ENCODE peak calls at places on chromosomes 7 and 10, in nine cellular contexts. O, P, Y, Z, H, J, M, V and C are unnamed samples.

GRCh38 chr7:163298-163695 is 29.1 kb upstream of the FAM20C start:
- DNase-seq in O (no peak), P (no peak), Y (no peak), Z (no peak), H (no peak), J (no peak), M (no peak), V (no peak), C (no peak)

GRCh38 chr10:106504536-106504935 is 660.0 kb downstream of the SORCS1 start:
- DNase-seq in O (no peak), P (no peak), Y (no peak), Z (no peak), H (no peak), J (no peak), M (no peak), V (no peak), C (no peak)

GRCh38 chr7:150393325-150393724 is 14.2 kb downstream of the ZNF775 start:
- DNase-seq in O (no peak), P (peak; percentile 56), Y (no peak), Z (no peak), H (no peak), J (no peak), M (no peak), V (no peak), C (no peak)

GRCh38 chr10:1363466-1364121 is 307.4 kb downstream of the WDR37 start:
- DNase-seq in O (no peak), P (no peak), Y (no peak), Z (no peak), H (no peak), J (no peak), M (no peak), V (no peak), C (no peak)

GRCh38 chr7:150788474-150789269 is 11.5 kb downstream of the TMEM176B start:
- DNase-seq in O (no peak), P (peak; percentile 29), Y (no peak), Z (no peak), H (no peak), J (no peak), M (no peak), V (no peak), C (no peak)

GRCh38 chr7:132451161-132451560 is 125.1 kb downstream of the PLXNA4 start:
- DNase-seq in O (no peak), P (peak; percentile 21), Y (no peak), Z (no peak), H (no peak), J (peak; percentile 46), M (no peak), V (no peak), C (no peak)

GRCh38 chr7:26321440-26321839 is 29.8 kb downstream of the SNX10 start:
- DNase-seq in O (no peak), P (no peak), Y (no peak), Z (peak; percentile 15), H (no peak), J (no peak), M (no peak), V (no peak), C (peak; percentile 29)

GRCh38 chr7:129952164-129952652 is 552 bp downstream of the UBE2H start:
- DNase-seq in O (no peak), P (peak; percentile 70), Y (peak; percentile 40), Z (no peak), H (peak; percentile 44), J (peak; percentile 30), M (no peak), V (peak; percentile 53), C (no peak)

GRCh38 chr10:17655567-17656146 is 11.7 kb downstream of the STAM start:
- DNase-seq in O (peak; percentile 64), P (no peak), Y (no peak), Z (peak; percentile 75), H (no peak), J (no peak), M (peak; percentile 36), V (peak; percentile 8), C (no peak)

GRCh38 chr10:12975266-12975665 is 26.2 kb downstream of the CCDC3 start:
- DNase-seq in O (no peak), P (no peak), Y (no peak), Z (no peak), H (no peak), J (no peak), M (no peak), V (peak; percentile 22), C (no peak)

GRCh38 chr10:102384606-102385429 is 10.7 kb upstream of the NFKB2 start:
- DNase-seq in O (no peak), P (no peak), Y (no peak), Z (no peak), H (no peak), J (no peak), M (peak; percentile 49), V (no peak), C (no peak)

DNA sequence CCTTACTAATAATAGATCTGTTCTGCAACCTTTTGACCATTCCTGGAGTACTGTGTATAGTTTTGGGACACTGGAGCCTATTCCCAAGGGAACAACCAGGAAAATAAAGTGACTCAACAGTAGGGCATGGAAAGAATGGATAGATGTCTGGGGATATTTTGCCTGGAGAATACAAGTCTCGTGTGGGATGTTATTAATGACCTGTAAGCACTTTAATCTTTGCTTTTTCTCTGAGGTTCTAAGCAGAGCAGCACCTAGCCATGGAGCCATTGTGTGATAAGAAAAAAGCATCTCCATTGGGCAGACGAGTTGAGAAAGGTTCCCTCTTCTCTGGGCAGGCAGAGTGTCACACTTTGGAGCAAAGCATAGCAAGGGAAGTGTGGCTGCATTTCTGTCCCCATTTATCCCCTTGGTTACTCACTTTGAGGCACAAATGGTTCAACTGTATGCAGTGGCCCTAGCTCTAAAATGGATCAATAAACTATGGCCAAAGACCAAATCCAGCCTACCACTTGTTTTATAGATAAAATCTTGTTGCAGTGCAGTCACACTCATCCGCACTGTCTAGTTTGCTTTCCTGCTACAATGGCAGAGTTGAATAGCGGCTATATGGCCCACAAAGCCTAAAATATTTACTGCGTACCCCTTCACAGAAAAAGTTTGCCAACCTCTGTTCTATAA is 21.0 kb upstream of the CCDC71L start:
- DNase-seq in O (no peak), P (no peak), Y (no peak), Z (peak; percentile 83), H (no peak), J (no peak), M (peak; percentile 63), V (no peak), C (no peak)
- TF ChIP-seq CTCF in O (no peak), P (no peak), Y (no peak), Z (no peak), H (no peak), J (no peak), M (no peak), V (no peak), C (no peak)

DNA sequence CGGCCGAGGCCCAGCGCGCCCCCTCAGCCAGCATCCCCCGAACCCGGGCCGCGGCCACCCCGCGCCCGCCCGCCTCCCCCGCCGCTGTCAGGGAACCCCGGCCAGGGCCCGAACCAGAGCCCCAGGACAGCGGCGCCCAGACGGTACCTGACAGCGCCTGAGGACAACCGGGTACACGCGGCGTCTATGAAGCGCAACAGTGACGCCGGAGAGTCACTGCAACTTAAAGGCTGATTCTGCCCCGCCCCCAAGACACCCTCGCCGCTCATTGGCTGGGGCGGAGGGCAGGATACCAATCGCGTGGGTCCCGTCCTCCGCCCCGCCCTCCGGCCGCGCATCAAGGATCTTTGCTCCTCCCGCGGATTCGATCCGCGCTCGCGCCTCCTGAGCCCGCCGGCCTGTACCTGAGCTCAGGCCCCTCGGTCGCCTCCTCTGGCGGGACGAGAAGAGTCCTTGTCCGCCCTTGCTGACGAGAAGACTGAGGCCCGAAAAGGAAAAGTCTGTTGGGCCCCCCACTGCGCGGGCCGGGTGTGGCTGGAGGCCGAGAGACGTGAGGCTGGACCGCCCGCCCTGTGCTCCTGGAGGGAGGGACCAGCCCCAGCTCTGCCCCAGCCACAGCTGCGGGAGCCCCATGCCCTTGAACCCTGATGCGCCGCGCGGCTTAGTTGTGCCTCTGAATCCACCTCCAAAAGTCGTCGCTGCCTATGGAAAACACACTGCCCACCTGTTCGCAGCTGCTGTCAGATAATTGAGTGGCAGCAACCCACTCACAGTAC is at the start of gene OAT:
- DNase-seq in O (peak; percentile 66), P (peak; percentile 98), Y (peak; percentile 98), Z (peak; percentile 93), H (peak; percentile 95), J (peak; percentile 97), M (peak; percentile 95), V (peak; percentile 95), C (peak; percentile 72)
- TF ChIP-seq CTCF in O (peak; percentile 14), P (peak; percentile 17), Y (peak; percentile 34), Z (no peak), H (peak; percentile 49), J (no peak), M (no peak), V (no peak), C (no peak)

DNA sequence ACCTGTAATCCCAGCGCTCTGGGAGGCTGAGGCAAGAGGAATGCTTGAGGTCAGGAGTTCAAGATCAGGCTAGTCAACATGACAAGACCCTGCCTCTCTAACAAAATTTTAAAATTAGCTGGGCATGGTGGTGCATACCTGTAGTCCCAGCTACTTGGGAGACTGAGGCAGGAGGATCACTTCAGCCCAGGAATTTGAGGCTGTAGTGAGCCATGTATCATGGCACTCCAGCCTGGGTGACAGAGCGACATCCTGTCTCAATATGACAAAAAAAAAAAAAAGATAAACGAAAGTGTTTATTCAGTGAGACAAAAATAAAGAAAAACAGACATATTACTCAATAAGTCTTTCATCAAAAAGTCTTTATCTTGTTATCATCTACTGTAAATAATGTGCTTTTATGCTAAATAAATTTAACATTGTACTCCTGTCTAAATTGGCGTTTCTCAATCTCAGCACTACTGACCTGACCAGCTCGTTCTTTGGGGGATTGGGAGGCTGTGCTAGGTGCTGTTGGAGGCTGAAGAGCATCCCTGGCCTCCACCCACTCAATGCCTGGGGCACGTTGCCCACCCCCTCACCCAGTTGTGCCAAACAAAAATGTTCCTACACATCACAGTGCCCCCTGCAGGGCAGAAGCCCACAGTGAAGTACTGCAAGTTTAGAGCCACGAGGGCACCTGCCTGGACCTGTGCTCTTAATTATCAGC is 57.7 kb downstream of the NCAPG2 start:
- DNase-seq in O (no peak), P (peak; percentile 17), Y (peak; percentile 54), Z (no peak), H (peak; percentile 16), J (no peak), M (peak; percentile 12), V (peak; percentile 34), C (no peak)
- TF ChIP-seq CTCF in O (peak; percentile 52), P (peak; percentile 47), Y (peak; percentile 75), Z (no peak), H (peak; percentile 56), J (no peak), M (peak; percentile 52), V (peak; percentile 67), C (peak; percentile 59)

GRCh38 chr10:88315746-88316145 is 267.4 kb downstream of the RNLS start:
- DNase-seq in O (no peak), P (no peak), Y (no peak), Z (no peak), H (no peak), J (no peak), M (peak; percentile 24), V (no peak), C (no peak)

GRCh38 chr10:88317099-88317498 is 266.0 kb downstream of the RNLS start:
- DNase-seq in O (no peak), P (no peak), Y (no peak), Z (no peak), H (no peak), J (no peak), M (no peak), V (no peak), C (peak; percentile 14)

GRCh38 chr10:88316292-88316861 is 266.7 kb downstream of the RNLS start:
- DNase-seq in O (no peak), P (no peak), Y (no peak), Z (no peak), H (no peak), J (no peak), M (no peak), V (no peak), C (no peak)

GRCh38 chr10:88319960-88320517 is 263.1 kb downstream of the RNLS start:
- DNase-seq in O (no peak), P (no peak), Y (no peak), Z (no peak), H (no peak), J (no peak), M (no peak), V (no peak), C (no peak)

GRCh38 chr10:88318803-88319202 is 264.3 kb downstream of the RNLS start:
- DNase-seq in O (no peak), P (no peak), Y (peak; percentile 9), Z (no peak), H (no peak), J (no peak), M (peak; percentile 33), V (no peak), C (no peak)
- TF ChIP-seq CTCF in O (peak; percentile 25), P (no peak), Y (peak; percentile 51), Z (peak; percentile 9), H (no peak), J (no peak), M (peak; percentile 47), V (no peak), C (peak; percentile 11)